ENCODE peak calls at places on chromosome 19, in six cellular contexts. R is Calu3; N is posterior cingulate gyrus; I is amniotic stem cell; A is GDM1; B is stimulated activated CD8-positive, alpha-beta memory T cell treated with anti-CD3 and anti-CD28 coated beads, Interleukin-4, amount 100 ng/mL, for 1 hour. X is an unnamed sample.

GRCh38 chr19:800360-801029 is 3.2 kb downstream of the PTBP1 start:
- DNase-seq in N (no peak), B (no peak), I (no peak), R (peak; percentile 36), A (no peak), X (no peak)

GRCh38 chr19:29727906-29728305 is 12.8 kb upstream of the C19orf12 start:
- DNase-seq in N (no peak), B (no peak), R (no peak), I (no peak), A (no peak), X (no peak)

GRCh38 chr19:49512970-49513745 is 697 bp downstream of the FCGRT start:
- DNase-seq in B (no peak), I (no peak), N (no peak), R (peak; percentile 54), A (no peak), X (no peak)

GRCh38 chr19:3207466-3208242 is 16.8 kb upstream of the CELF5 start:
- DNase-seq in N (no peak), B (no peak), A (no peak), R (no peak), I (no peak), X (no peak)

GRCh38 chr19:38805180-38805579 is 7.6 kb downstream of the LGALS4 start:
- DNase-seq in R (no peak), B (no peak), I (no peak), N (no peak), A (no peak), X (no peak)

GRCh38 chr19:11448923-11449554 is 13.6 kb downstream of the PRKCSH start:
- DNase-seq in B (no peak), R (no peak), A (no peak), N (no peak), I (no peak), X (no peak)

GRCh38 chr19:35015576-35016351 is 14.5 kb upstream of the SCN1B start:
- DNase-seq in B (no peak), I (no peak), N (no peak), A (no peak), R (no peak), X (no peak)

GRCh38 chr19:13100031-13100588 is 2.5 kb downstream of the LYL1 start:
- DNase-seq in B (no peak), A (peak; percentile 63), R (no peak), N (no peak), I (no peak), X (peak; percentile 48)

GRCh38 chr19:50159078-50159477 is 4.0 kb downstream of the IZUMO2 start:
- DNase-seq in R (no peak), A (no peak), N (no peak), I (no peak), B (no peak), X (no peak)

GRCh38 chr19:15288146-15288963 is 44.0 kb downstream of the BRD4 start:
- DNase-seq in A (no peak), I (no peak), N (peak; percentile 82), R (no peak), B (no peak), X (no peak)

GRCh38 chr19:48646192-48646911 is 365 bp upstream of the CA11 start:
- DNase-seq in B (peak; percentile 79), A (peak; percentile 82), I (peak; percentile 22), N (peak; percentile 89), R (peak; percentile 94), X (peak; percentile 67)

GRCh38 chr19:39097299-39097698 is 13.1 kb downstream of the ACP7 start:
- DNase-seq in A (no peak), N (no peak), B (no peak), I (no peak), R (no peak), X (no peak)

GRCh38 chr19:28403698-28404099 is 809.3 kb downstream of the UQCRFS1 start:
- DNase-seq in R (no peak), N (no peak), A (no peak), I (no peak), B (no peak), X (no peak)

GRCh38 chr19:10289836-10290438 is at the start of gene ICAM5:
- DNase-seq in N (peak; percentile 54), A (no peak), R (no peak), I (no peak), B (no peak), X (no peak)

GRCh38 chr19:44891016-44891882 is at the start of gene TOMM40:
- DNase-seq in I (peak; percentile 100), N (no peak), B (peak; percentile 100), R (peak; percentile 99), A (no peak), X (no peak)

GRCh38 chr19:17049711-17050280 is 23.2 kb upstream of the CPAMD8 start:
- DNase-seq in N (no peak), B (no peak), I (no peak), A (no peak), R (no peak), X (no peak)

GRCh38 chr19:48556163-48556562 is 4.2 kb downstream of the SULT2B1 start:
- DNase-seq in I (no peak), B (no peak), N (no peak), A (no peak), R (peak; percentile 62), X (no peak)

GRCh38 chr19:38701455-38702063 is 42.7 kb downstream of the CAPN12 start:
- DNase-seq in N (no peak), B (no peak), A (no peak), I (no peak), R (no peak), X (no peak)

GRCh38 chr19:35261356-35262100 is 7.2 kb upstream of the USF2 start:
- DNase-seq in B (no peak), R (no peak), A (no peak), N (no peak), I (no peak), X (no peak)